ENCODE peak calls at places on chromosomes 5 and 9, in ten cellular contexts. G is K562, V is heart right ventricle, J is dorsolateral prefrontal cortex, P is breast epithelium, K is kidney epithelial cell, C is pancreas, Y is brain microvascular endothelial cell, R is transverse colon, T is BE2C. N is an unnamed sample. For H3K27me3, the result is how much of the 10 kb centered on the place peaks cover.

GRCh38 chr5:95759634-95760033 is 28.5 kb downstream of the RHOBTB3 start:
- DNase-seq in G (no peak), V (no peak), J (no peak), P (no peak), K (peak), C (no peak), Y (peak), R (no peak), T (no peak), N (peak)

GRCh38 chr5:24073097-24073496 is 565.7 kb downstream of the PRDM9 start:
- DNase-seq in G (no peak), V (no peak), J (no peak), P (no peak), K (no peak), C (no peak), Y (no peak), R (no peak), T (no peak), N (no peak)

GRCh38 chr5:372911-373709 is 51.6 kb downstream of the AHRR start:
- DNase-seq in G (no peak), V (no peak), J (no peak), P (peak), K (no peak), C (peak), Y (no peak), R (no peak), T (peak), N (no peak)

GRCh38 chr9:136762915-136763648 is 1.2 kb downstream of the LCN15 start:
- DNase-seq in G (peak), V (peak), J (peak), P (no peak), K (no peak), C (no peak), Y (no peak), R (peak), T (peak), N (no peak)

GRCh38 chr5:129639331-129639730 is 108.6 kb upstream of the MINAR2 start:
- DNase-seq in G (no peak), V (no peak), J (no peak), P (no peak), K (no peak), C (no peak), Y (no peak), R (no peak), T (no peak), N (no peak)

GRCh38 chr9:79857188-79857587 is 285.4 kb downstream of the TLE4 start:
- DNase-seq in G (no peak), V (no peak), J (no peak), P (no peak), K (no peak), C (no peak), Y (no peak), R (no peak), T (no peak), N (no peak)

GRCh38 chr5:146690880-146691355 is 174.9 kb upstream of the GPR151 start:
- DNase-seq in G (no peak), V (no peak), J (peak), P (no peak), K (no peak), C (no peak), Y (no peak), R (no peak), T (peak), N (no peak)

GRCh38 chr5:100877277-100877676 is 25.8 kb downstream of the ST8SIA4 start:
- DNase-seq in G (no peak), V (no peak), J (no peak), P (no peak), K (no peak), C (no peak), Y (no peak), R (no peak), T (no peak), N (no peak)

GRCh38 chr9:110767559-110768063 is 99.0 kb downstream of the MUSK start:
- DNase-seq in G (no peak), V (peak), J (no peak), P (no peak), K (no peak), C (no peak), Y (peak), R (peak), T (no peak), N (peak)

GRCh38 chr9:123568691-123569342 is 212.8 kb downstream of the CRB2 start:
- DNase-seq in G (no peak), V (no peak), J (no peak), P (no peak), K (no peak), C (no peak), Y (no peak), R (no peak), T (peak), N (peak)

DNA sequence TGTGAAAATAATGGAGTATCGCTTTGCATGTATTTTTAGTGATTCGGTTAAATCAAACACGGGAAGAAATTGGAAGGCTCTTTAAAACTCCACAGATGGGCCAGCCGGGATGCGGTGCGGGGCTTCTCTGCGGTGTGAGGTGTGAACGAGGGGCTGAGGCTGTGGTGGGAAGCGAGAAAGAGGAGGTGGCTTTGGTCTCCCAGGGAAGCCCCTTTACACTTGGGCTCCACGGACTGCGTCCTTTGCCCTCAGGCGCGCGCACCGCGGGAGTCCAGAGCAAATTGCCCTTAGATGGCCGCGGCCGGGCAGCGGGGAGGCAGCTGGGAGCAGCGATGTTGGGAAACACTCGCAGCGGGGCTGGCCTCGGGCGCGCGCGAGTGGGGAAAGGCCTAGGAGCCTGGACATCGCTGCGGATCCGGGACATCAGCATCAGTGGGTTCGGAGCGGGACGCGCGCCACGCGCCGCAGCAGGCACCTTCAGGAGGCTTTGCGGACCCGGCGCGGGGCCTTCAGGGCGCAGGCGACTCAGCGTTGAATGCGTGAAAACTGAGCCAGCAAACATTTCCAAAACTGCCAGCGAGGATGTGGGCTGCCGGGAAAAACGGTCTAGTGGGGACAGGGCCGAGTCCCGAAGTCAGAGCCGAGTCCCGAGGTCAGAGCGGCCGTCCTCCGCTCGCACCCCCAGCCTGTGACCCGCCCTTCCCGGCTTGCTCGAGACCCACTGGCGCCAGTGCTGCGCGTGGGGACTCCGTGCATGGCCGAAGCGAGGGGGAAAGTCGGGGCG is 6.5 kb downstream of the IRX1 start:
- DNase-seq in G (no peak), V (no peak), J (no peak), P (no peak), K (no peak), C (no peak), Y (no peak), R (no peak), T (no peak), N (no peak)
- H3K4me3 ChIP-seq in G (no peak), V (no peak), J (peak), P (no peak), K (no peak), C (no peak), Y (no peak), R (no peak), T (no peak), N (no peak)

DNA sequence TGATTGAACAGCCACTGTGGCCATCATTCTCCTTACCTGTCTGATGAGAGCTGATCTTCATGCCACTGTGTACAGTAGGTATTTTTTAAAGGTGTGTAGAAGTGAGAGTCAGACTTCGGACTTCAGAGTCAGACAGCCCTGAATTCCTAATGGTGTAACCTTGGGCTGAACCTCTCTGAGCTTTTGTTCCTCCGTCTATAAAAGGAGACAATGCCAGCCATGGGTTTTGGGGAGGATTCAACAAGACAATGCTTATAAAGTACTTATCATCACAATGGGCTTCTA is 18.7 kb downstream of the GSN start:
- DNase-seq in G (no peak), V (no peak), J (no peak), P (no peak), K (no peak), C (no peak), Y (no peak), R (no peak), T (no peak), N (no peak)
- H3K27me3 ChIP-seq in G (under half), V (under half), J (under half), P (under half), K (under half), C (under half), Y (under half), R (under half), T (under half), N (under half)

DNA sequence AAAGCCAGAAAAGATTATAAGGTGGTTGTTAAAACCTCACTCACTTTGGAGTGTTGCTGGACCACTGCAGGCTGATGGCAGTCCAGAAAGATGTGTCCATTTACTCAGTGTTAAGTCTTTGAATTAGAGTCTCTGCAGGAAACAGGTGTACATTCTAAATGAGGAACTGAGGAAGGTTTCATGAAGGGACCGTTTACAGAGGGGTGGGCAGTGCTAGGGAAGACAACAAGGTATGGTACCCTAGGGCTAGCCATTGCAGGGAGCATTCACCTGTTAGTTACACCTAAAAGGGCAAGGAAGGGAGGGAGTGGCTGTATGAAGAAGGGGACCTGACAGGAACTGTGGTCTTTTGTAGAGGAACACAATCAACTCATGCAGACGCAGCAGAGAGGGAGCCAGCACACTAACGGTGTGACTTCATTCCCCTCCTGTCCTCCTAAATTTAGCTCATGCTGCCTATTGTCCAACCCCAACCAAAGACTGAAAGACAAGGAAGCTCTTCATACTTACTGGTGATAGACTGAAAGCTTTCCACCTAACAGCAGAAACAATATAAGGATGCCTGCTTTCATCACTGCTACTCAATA is 32.2 kb upstream of the PAX5 start:
- DNase-seq in G (no peak), V (no peak), J (no peak), P (no peak), K (no peak), C (no peak), Y (no peak), R (no peak), T (no peak), N (no peak)
- H3K4me3 ChIP-seq in G (no peak), V (no peak), J (no peak), P (no peak), K (no peak), C (no peak), Y (no peak), R (no peak), T (no peak), N (no peak)

DNA sequence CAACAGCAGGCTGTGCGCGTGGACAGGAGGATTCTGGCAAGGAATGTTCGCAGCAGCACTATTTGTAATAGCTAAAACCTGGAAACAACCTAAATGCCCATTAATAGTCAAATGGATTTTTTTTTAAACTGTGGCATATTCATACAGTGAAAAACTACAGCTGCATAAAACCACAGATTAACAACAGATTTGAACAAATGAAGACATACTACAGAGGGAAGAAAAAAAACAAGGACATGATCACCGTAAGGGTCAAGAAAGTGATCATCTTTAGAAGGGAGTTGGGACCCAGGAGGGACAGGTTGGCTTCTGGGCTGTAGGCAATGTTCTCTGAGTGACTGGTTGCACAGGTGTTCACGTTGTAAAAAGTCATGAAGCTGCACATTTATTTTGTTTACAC is 1.2 kb upstream of the TMOD1 start:
- DNase-seq in G (peak), V (no peak), J (no peak), P (no peak), K (no peak), C (no peak), Y (no peak), R (no peak), T (no peak), N (no peak)
- H3K27me3 ChIP-seq in G (under half), V (half or more), J (under half), P (under half), K (under half), C (under half), Y (under half), R (under half), T (under half), N (under half)

GRCh38 chr9:128551652-128552152 is 685 bp upstream of the SPTAN1 start:
- DNase-seq in G (no peak), V (no peak), J (no peak), P (no peak), K (no peak), C (no peak), Y (no peak), R (no peak), T (no peak), N (no peak)

GRCh38 chr9:128552153-128552743 is at the start of gene SPTAN1:
- DNase-seq in G (peak), V (peak), J (peak), P (peak), K (no peak), C (peak), Y (peak), R (peak), T (peak), N (peak)

GRCh38 chr9:128550770-128551651 is 1.4 kb upstream of the SPTAN1 start:
- DNase-seq in G (peak), V (peak), J (peak), P (peak), K (no peak), C (no peak), Y (no peak), R (no peak), T (no peak), N (no peak)

GRCh38 chr9:128548876-128549275 is 3.5 kb upstream of the SPTAN1 start:
- DNase-seq in G (peak), V (no peak), J (no peak), P (no peak), K (no peak), C (no peak), Y (no peak), R (no peak), T (no peak), N (no peak)

DNA sequence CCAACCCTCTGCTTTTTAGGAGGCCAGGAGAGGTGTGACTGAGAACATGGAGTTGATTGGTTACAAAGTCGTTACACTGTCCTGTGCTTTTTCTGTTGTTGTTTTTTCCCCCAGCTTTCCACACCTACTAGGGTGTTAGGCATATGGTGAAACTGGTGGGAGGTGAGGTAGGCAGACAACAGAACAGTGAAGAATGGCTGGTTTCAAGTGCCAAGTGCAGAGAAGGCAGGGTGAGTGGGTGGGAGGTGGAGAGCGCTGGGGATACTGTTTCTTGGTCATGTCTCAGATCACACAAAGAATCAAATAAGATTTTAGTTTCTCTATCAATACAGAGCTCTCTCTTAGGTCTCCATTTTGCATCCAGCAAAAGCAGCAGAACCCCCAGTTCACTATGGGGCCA is 2.2 kb upstream of the SPTAN1 start:
- DNase-seq in G (no peak), V (no peak), J (peak), P (no peak), K (no peak), C (no peak), Y (no peak), R (no peak), T (no peak), N (no peak)
- H3K4me3 ChIP-seq in G (no peak), V (no peak), J (no peak), P (no peak), K (no peak), C (no peak), Y (no peak), R (no peak), T (no peak), N (no peak)

GRCh38 chr9:125991886-125992529 is 244.8 kb downstream of the PBX3 start:
- DNase-seq in G (no peak), V (no peak), J (peak), P (no peak), K (no peak), C (no peak), Y (no peak), R (no peak), T (no peak), N (no peak)
- H3K27me3 ChIP-seq in G (half or more), V (under half), J (under half), P (under half), K (under half), C (under half), Y (under half), R (under half), T (under half), N (under half)

DNA sequence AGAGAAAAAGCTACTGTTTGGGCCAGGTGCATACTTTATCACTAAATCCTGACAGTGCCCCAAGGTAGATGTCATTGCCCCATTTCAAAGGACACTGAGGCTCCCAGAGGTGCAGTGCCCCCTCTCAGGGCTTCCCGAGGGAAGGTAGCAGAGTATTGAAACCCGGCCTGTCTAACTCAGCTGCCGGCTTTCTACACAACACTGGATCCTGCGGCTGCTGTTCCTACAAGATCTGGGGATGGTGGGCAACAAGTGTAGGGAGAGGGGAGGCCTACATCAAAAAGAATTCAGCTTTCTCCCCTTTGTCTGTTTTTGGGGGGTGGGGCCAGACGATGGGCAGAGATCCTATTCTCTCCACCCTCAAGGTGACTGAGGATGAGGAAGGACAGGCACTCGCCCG is 200.8 kb downstream of the DAB2IP start:
- DNase-seq in G (no peak), V (no peak), J (no peak), P (no peak), K (no peak), C (no peak), Y (no peak), R (no peak), T (no peak), N (no peak)
- H3K4me3 ChIP-seq in G (no peak), V (no peak), J (no peak), P (no peak), K (no peak), C (no peak), Y (no peak), R (no peak), T (no peak), N (no peak)

GRCh38 chr9:133488686-133489252 is 9.9 kb upstream of the SLC2A6 start:
- DNase-seq in G (no peak), V (no peak), J (peak), P (no peak), K (no peak), C (peak), Y (no peak), R (no peak), T (no peak), N (no peak)

GRCh38 chr9:133484671-133485437 is 6.0 kb upstream of the SLC2A6 start:
- DNase-seq in G (no peak), V (no peak), J (no peak), P (no peak), K (no peak), C (peak), Y (no peak), R (no peak), T (peak), N (no peak)

GRCh38 chr9:133485531-133486260 is 6.8 kb upstream of the SLC2A6 start:
- DNase-seq in G (no peak), V (no peak), J (no peak), P (no peak), K (no peak), C (peak), Y (no peak), R (no peak), T (peak), N (no peak)

GRCh38 chr9:133489253-133490190 is 10.6 kb upstream of the SLC2A6 start:
- DNase-seq in G (no peak), V (no peak), J (peak), P (no peak), K (no peak), C (peak), Y (no peak), R (no peak), T (no peak), N (no peak)

DNA sequence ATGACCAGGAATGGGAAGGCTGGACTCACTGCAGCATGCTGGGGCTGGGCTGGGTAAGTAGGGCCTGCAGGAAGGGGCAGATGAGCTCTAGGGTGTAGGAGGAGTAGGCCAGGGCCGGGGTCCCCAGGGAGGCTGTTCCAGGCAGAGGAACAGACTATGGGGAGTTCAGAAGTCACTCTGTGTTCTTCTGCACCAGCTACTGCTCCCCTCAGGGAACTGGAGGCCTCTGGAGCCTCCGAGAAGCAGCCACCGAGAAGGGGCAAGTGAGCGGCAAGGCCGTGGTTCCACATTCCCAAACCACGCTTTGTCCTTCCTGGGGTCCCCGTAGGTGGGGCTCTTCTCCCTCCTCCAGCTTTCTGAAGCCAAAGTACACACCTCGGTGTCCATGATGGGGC is 8.4 kb upstream of the SLC2A6 start:
- DNase-seq in G (no peak), V (no peak), J (peak), P (no peak), K (no peak), C (peak), Y (no peak), R (no peak), T (no peak), N (no peak)
- H3K27me3 ChIP-seq in G (half or more), V (under half), J (under half), P (under half), K (under half), C (under half), Y (under half), R (under half), T (under half), N (under half)

N was measured in AG04450.